ENCODE peak calls at places on chromosome 4, in five cellular contexts. One of them, this sample, is unnamed.

GRCh38 chr4:183185018-183185417 is 86.0 kb downstream of the WWC2 start:
- DNase-seq in islet precursor cell: no peak
- DNase-seq in hepatocyte: no peak
- DNase-seq in tibial artery: no peak
- DNase-seq in astrocyte: peak
- DNase-seq in this sample: peak

GRCh38 chr4:118842055-118842454 is 6.1 kb upstream of the SEC24D start:
- DNase-seq in islet precursor cell: no peak
- DNase-seq in hepatocyte: no peak
- DNase-seq in tibial artery: no peak
- DNase-seq in astrocyte: peak
- DNase-seq in this sample: peak

GRCh38 chr4:38818441-38818976 is 13.9 kb upstream of the TLR1 start:
- DNase-seq in islet precursor cell: peak
- DNase-seq in hepatocyte: peak
- DNase-seq in tibial artery: no peak
- DNase-seq in astrocyte: no peak
- DNase-seq in this sample: no peak

GRCh38 chr4:113576947-113577678 is 184.4 kb downstream of the CAMK2D start:
- DNase-seq in islet precursor cell: no peak
- DNase-seq in hepatocyte: no peak
- DNase-seq in tibial artery: no peak
- DNase-seq in astrocyte: peak
- DNase-seq in this sample: peak

GRCh38 chr4:15506464-15506863 is 36.8 kb downstream of the CC2D2A start:
- DNase-seq in islet precursor cell: peak
- DNase-seq in hepatocyte: no peak
- DNase-seq in tibial artery: no peak
- DNase-seq in astrocyte: peak
- DNase-seq in this sample: peak

GRCh38 chr4:74934016-74934821 is 1.3 kb downstream of the PARM1 start:
- DNase-seq in islet precursor cell: peak
- DNase-seq in hepatocyte: peak
- DNase-seq in tibial artery: peak
- DNase-seq in astrocyte: peak
- DNase-seq in this sample: peak

GRCh38 chr4:51894246-51894645 is 51.3 kb downstream of the DCUN1D4 start:
- DNase-seq in islet precursor cell: no peak
- DNase-seq in hepatocyte: no peak
- DNase-seq in tibial artery: no peak
- DNase-seq in astrocyte: peak
- DNase-seq in this sample: peak

GRCh38 chr4:34010703-34011102 is 2233.6 kb downstream of the ARAP2 start:
- DNase-seq in islet precursor cell: no peak
- DNase-seq in hepatocyte: no peak
- DNase-seq in tibial artery: no peak
- DNase-seq in astrocyte: no peak
- DNase-seq in this sample: no peak

This sample was measured in iris pigment epithelial cell.